ENCODE peak calls at places on chromosomes 1 and 21, in seven cellular contexts. One of them, this sample, is unnamed.

GRCh38 chr1:20107767-20108166 is 11.6 kb downstream of the PLA2G2D start:
- DNase-seq in GM20000: no peak
- DNase-seq in OCI-LY7: no peak
- DNase-seq in pancreas: no peak
- DNase-seq in PC-9: no peak
- DNase-seq in neural crest cell: no peak
- DNase-seq in cardiac muscle cell: no peak
- DNase-seq in this sample: no peak

GRCh38 chr21:37117204-37117603 is 44.1 kb downstream of the TTC3 start:
- DNase-seq in GM20000: no peak
- DNase-seq in OCI-LY7: no peak
- DNase-seq in pancreas: no peak
- DNase-seq in PC-9: no peak
- DNase-seq in neural crest cell: no peak
- DNase-seq in cardiac muscle cell: no peak
- DNase-seq in this sample: no peak

GRCh38 chr1:114435088-114435715 is 75.8 kb downstream of the TRIM33 start:
- DNase-seq in GM20000: no peak
- DNase-seq in OCI-LY7: no peak
- DNase-seq in pancreas: no peak
- DNase-seq in PC-9: no peak
- DNase-seq in neural crest cell: no peak
- DNase-seq in cardiac muscle cell: no peak
- DNase-seq in this sample: no peak

GRCh38 chr1:222829868-222830267 is 15.0 kb downstream of the DISP1 start:
- DNase-seq in GM20000: no peak
- DNase-seq in OCI-LY7: no peak
- DNase-seq in pancreas: no peak
- DNase-seq in PC-9: no peak
- DNase-seq in neural crest cell: no peak
- DNase-seq in cardiac muscle cell: peak
- DNase-seq in this sample: no peak

GRCh38 chr1:206002160-206002559 is 1.0 kb downstream of the RAB7B start:
- DNase-seq in GM20000: no peak
- DNase-seq in OCI-LY7: no peak
- DNase-seq in pancreas: no peak
- DNase-seq in PC-9: no peak
- DNase-seq in neural crest cell: no peak
- DNase-seq in cardiac muscle cell: no peak
- DNase-seq in this sample: no peak

GRCh38 chr1:223876643-223877042 is 30.9 kb upstream of the TP53BP2 start:
- DNase-seq in GM20000: no peak
- DNase-seq in OCI-LY7: no peak
- DNase-seq in pancreas: no peak
- DNase-seq in PC-9: no peak
- DNase-seq in neural crest cell: no peak
- DNase-seq in cardiac muscle cell: no peak
- DNase-seq in this sample: no peak

GRCh38 chr1:6922096-6922931 is 137.1 kb downstream of the CAMTA1 start:
- DNase-seq in GM20000: no peak
- DNase-seq in OCI-LY7: no peak
- DNase-seq in pancreas: peak
- DNase-seq in PC-9: no peak
- DNase-seq in neural crest cell: no peak
- DNase-seq in cardiac muscle cell: peak
- DNase-seq in this sample: no peak

GRCh38 chr1:175792126-175792525 is 48.7 kb upstream of the TNR start:
- DNase-seq in GM20000: no peak
- DNase-seq in OCI-LY7: no peak
- DNase-seq in pancreas: no peak
- DNase-seq in PC-9: no peak
- DNase-seq in neural crest cell: no peak
- DNase-seq in cardiac muscle cell: no peak
- DNase-seq in this sample: no peak

GRCh38 chr1:194225781-194226180 is 1039.4 kb upstream of the B3GALT2 start:
- DNase-seq in GM20000: peak
- DNase-seq in OCI-LY7: peak
- DNase-seq in pancreas: no peak
- DNase-seq in PC-9: no peak
- DNase-seq in neural crest cell: no peak
- DNase-seq in cardiac muscle cell: no peak
- DNase-seq in this sample: peak

GRCh38 chr1:58784758-58785423 is 1.0 kb upstream of the JUN start:
- DNase-seq in GM20000: peak
- DNase-seq in OCI-LY7: peak
- DNase-seq in pancreas: peak
- DNase-seq in PC-9: peak
- DNase-seq in neural crest cell: peak
- DNase-seq in cardiac muscle cell: peak
- DNase-seq in this sample: peak

GRCh38 chr1:206816390-206817287 is 44.3 kb upstream of the IL10 start:
- DNase-seq in GM20000: no peak
- DNase-seq in OCI-LY7: no peak
- DNase-seq in pancreas: no peak
- DNase-seq in PC-9: no peak
- DNase-seq in neural crest cell: no peak
- DNase-seq in cardiac muscle cell: peak
- DNase-seq in this sample: no peak

GRCh38 chr1:212097360-212097759 is 61.8 kb downstream of the DTL start:
- DNase-seq in GM20000: no peak
- DNase-seq in OCI-LY7: no peak
- DNase-seq in pancreas: no peak
- DNase-seq in PC-9: no peak
- DNase-seq in neural crest cell: no peak
- DNase-seq in cardiac muscle cell: no peak
- DNase-seq in this sample: no peak
- TF ChIP-seq CTCF in GM20000: no peak
- TF ChIP-seq CTCF in OCI-LY7: no peak
- TF ChIP-seq CTCF in pancreas: no peak
- TF ChIP-seq CTCF in PC-9: no peak
- TF ChIP-seq CTCF in neural crest cell: no peak
- TF ChIP-seq CTCF in cardiac muscle cell: no peak
- TF ChIP-seq CTCF in this sample: no peak

DNA sequence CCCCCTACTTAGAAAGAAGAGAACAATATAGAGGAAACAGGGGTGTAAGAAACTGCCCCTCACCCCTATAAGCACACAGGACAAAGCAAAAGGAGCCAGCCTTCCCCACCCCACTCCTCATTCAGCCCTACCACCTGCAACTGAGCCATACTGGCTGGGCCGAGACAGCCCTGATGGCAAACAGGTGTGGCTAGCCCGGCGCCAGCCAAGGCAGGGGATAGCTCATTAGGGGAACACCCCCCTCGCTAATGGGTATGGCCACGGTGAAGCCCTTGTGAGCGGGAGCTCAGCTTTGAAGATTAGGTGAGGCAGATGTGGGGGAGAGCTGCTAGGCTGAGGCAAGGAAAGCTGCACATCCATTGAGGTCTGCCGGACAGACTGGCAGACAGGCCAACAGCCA is 65.5 kb downstream of the ERI3 start:
- DNase-seq in GM20000: no peak
- DNase-seq in OCI-LY7: no peak
- DNase-seq in pancreas: peak
- DNase-seq in PC-9: no peak
- DNase-seq in neural crest cell: no peak
- DNase-seq in cardiac muscle cell: no peak
- DNase-seq in this sample: no peak
- TF ChIP-seq CTCF in GM20000: no peak
- TF ChIP-seq CTCF in OCI-LY7: no peak
- TF ChIP-seq CTCF in pancreas: no peak
- TF ChIP-seq CTCF in PC-9: no peak
- TF ChIP-seq CTCF in neural crest cell: no peak
- TF ChIP-seq CTCF in cardiac muscle cell: no peak
- TF ChIP-seq CTCF in this sample: no peak

GRCh38 chr1:8216005-8216404 is 101.9 kb upstream of the SLC45A1 start:
- DNase-seq in GM20000: no peak
- DNase-seq in OCI-LY7: no peak
- DNase-seq in pancreas: no peak
- DNase-seq in PC-9: no peak
- DNase-seq in neural crest cell: no peak
- DNase-seq in cardiac muscle cell: no peak
- DNase-seq in this sample: no peak

GRCh38 chr1:8218351-8219092 is 99.4 kb upstream of the SLC45A1 start:
- DNase-seq in GM20000: no peak
- DNase-seq in OCI-LY7: no peak
- DNase-seq in pancreas: no peak
- DNase-seq in PC-9: no peak
- DNase-seq in neural crest cell: no peak
- DNase-seq in cardiac muscle cell: peak
- DNase-seq in this sample: no peak

GRCh38 chr1:8219530-8219929 is 98.4 kb upstream of the SLC45A1 start:
- DNase-seq in GM20000: no peak
- DNase-seq in OCI-LY7: no peak
- DNase-seq in pancreas: no peak
- DNase-seq in PC-9: no peak
- DNase-seq in neural crest cell: no peak
- DNase-seq in cardiac muscle cell: no peak
- DNase-seq in this sample: no peak

GRCh38 chr1:8217809-8218208 is 100.1 kb upstream of the SLC45A1 start:
- DNase-seq in GM20000: no peak
- DNase-seq in OCI-LY7: no peak
- DNase-seq in pancreas: no peak
- DNase-seq in PC-9: no peak
- DNase-seq in neural crest cell: no peak
- DNase-seq in cardiac muscle cell: no peak
- DNase-seq in this sample: no peak

GRCh38 chr1:8217011-8217711 is 100.8 kb upstream of the SLC45A1 start:
- DNase-seq in GM20000: peak
- DNase-seq in OCI-LY7: no peak
- DNase-seq in pancreas: peak
- DNase-seq in PC-9: no peak
- DNase-seq in neural crest cell: peak
- DNase-seq in cardiac muscle cell: peak
- DNase-seq in this sample: peak
- TF ChIP-seq CTCF in GM20000: no peak
- TF ChIP-seq CTCF in OCI-LY7: no peak
- TF ChIP-seq CTCF in pancreas: no peak
- TF ChIP-seq CTCF in PC-9: no peak
- TF ChIP-seq CTCF in neural crest cell: no peak
- TF ChIP-seq CTCF in cardiac muscle cell: no peak
- TF ChIP-seq CTCF in this sample: no peak

GRCh38 chr1:115466433-115466832 is 128.4 kb upstream of the NGF start:
- DNase-seq in GM20000: no peak
- DNase-seq in OCI-LY7: no peak
- DNase-seq in pancreas: no peak
- DNase-seq in PC-9: no peak
- DNase-seq in neural crest cell: no peak
- DNase-seq in cardiac muscle cell: peak
- DNase-seq in this sample: no peak
- TF ChIP-seq CTCF in GM20000: no peak
- TF ChIP-seq CTCF in OCI-LY7: no peak
- TF ChIP-seq CTCF in pancreas: no peak
- TF ChIP-seq CTCF in PC-9: no peak
- TF ChIP-seq CTCF in neural crest cell: no peak
- TF ChIP-seq CTCF in cardiac muscle cell: peak
- TF ChIP-seq CTCF in this sample: no peak

GRCh38 chr1:202172015-202172355 is 11.6 kb upstream of the PTPN7 start:
- DNase-seq in GM20000: no peak
- DNase-seq in OCI-LY7: no peak
- DNase-seq in pancreas: no peak
- DNase-seq in PC-9: no peak
- DNase-seq in neural crest cell: no peak
- DNase-seq in cardiac muscle cell: no peak
- DNase-seq in this sample: no peak

GRCh38 chr1:202171292-202172014 is 11.1 kb upstream of the PTPN7 start:
- DNase-seq in GM20000: no peak
- DNase-seq in OCI-LY7: no peak
- DNase-seq in pancreas: no peak
- DNase-seq in PC-9: no peak
- DNase-seq in neural crest cell: no peak
- DNase-seq in cardiac muscle cell: no peak
- DNase-seq in this sample: no peak

GRCh38 chr1:202173993-202174392 is 13.6 kb upstream of the PTPN7 start:
- DNase-seq in GM20000: no peak
- DNase-seq in OCI-LY7: no peak
- DNase-seq in pancreas: no peak
- DNase-seq in PC-9: no peak
- DNase-seq in neural crest cell: no peak
- DNase-seq in cardiac muscle cell: no peak
- DNase-seq in this sample: no peak

GRCh38 chr1:202168861-202169260 is 8.5 kb upstream of the PTPN7 start:
- DNase-seq in GM20000: no peak
- DNase-seq in OCI-LY7: no peak
- DNase-seq in pancreas: no peak
- DNase-seq in PC-9: no peak
- DNase-seq in neural crest cell: no peak
- DNase-seq in cardiac muscle cell: no peak
- DNase-seq in this sample: no peak

DNA sequence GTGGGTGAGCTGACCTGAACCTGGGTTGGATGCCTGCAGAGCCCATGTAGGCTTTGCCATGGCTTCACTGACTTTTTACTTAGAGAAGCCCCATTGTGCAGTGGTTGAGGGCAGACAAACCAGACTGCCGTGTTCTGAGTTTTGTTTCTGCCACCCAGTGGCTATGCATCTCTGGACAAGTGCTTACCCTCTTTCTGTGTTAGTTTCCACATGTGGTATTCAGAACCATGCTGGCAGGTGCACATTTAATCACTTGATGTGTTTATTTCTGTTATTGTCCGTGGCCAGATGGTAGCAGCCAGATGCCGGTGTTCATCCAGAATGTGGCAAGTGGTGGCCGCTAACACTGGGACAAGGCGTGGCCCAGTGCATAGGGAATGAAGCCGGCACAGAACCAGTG is 10.3 kb upstream of the PTPN7 start:
- DNase-seq in GM20000: no peak
- DNase-seq in OCI-LY7: peak
- DNase-seq in pancreas: no peak
- DNase-seq in PC-9: no peak
- DNase-seq in neural crest cell: no peak
- DNase-seq in cardiac muscle cell: no peak
- DNase-seq in this sample: no peak
- TF ChIP-seq CTCF in GM20000: no peak
- TF ChIP-seq CTCF in OCI-LY7: peak
- TF ChIP-seq CTCF in pancreas: no peak
- TF ChIP-seq CTCF in PC-9: no peak
- TF ChIP-seq CTCF in neural crest cell: no peak
- TF ChIP-seq CTCF in cardiac muscle cell: no peak
- TF ChIP-seq CTCF in this sample: no peak

GRCh38 chr1:18960409-18960808 is 3.9 kb upstream of the IFFO2 start:
- DNase-seq in GM20000: no peak
- DNase-seq in OCI-LY7: no peak
- DNase-seq in pancreas: no peak
- DNase-seq in PC-9: no peak
- DNase-seq in neural crest cell: no peak
- DNase-seq in cardiac muscle cell: no peak
- DNase-seq in this sample: no peak
- TF ChIP-seq CTCF in GM20000: no peak
- TF ChIP-seq CTCF in OCI-LY7: no peak
- TF ChIP-seq CTCF in pancreas: no peak
- TF ChIP-seq CTCF in PC-9: no peak
- TF ChIP-seq CTCF in neural crest cell: no peak
- TF ChIP-seq CTCF in cardiac muscle cell: no peak
- TF ChIP-seq CTCF in this sample: no peak

GRCh38 chr1:232404227-232404626 is 225.7 kb downstream of the SIPA1L2 start:
- DNase-seq in GM20000: no peak
- DNase-seq in OCI-LY7: no peak
- DNase-seq in pancreas: no peak
- DNase-seq in PC-9: no peak
- DNase-seq in neural crest cell: no peak
- DNase-seq in cardiac muscle cell: no peak
- DNase-seq in this sample: no peak
- TF ChIP-seq CTCF in GM20000: no peak
- TF ChIP-seq CTCF in OCI-LY7: no peak
- TF ChIP-seq CTCF in pancreas: no peak
- TF ChIP-seq CTCF in PC-9: no peak
- TF ChIP-seq CTCF in neural crest cell: no peak
- TF ChIP-seq CTCF in cardiac muscle cell: no peak
- TF ChIP-seq CTCF in this sample: no peak

This sample was measured in GM13976.